ENCODE peak calls at places on chromosomes 13 and 19, in five cellular contexts. One of them, this sample, is unnamed.

GRCh38 chr13:50235604-50236003 is 220.4 kb downstream of the KCNRG start:
- DNase-seq in thyroid gland: no peak
- DNase-seq in adrenal gland: no peak
- DNase-seq in testis: no peak
- DNase-seq in esophagus squamous epithelium: no peak
- DNase-seq in this sample: no peak

GRCh38 chr13:80113714-80114454 is 227.0 kb downstream of the SPRY2 start:
- DNase-seq in esophagus squamous epithelium: no peak
- DNase-seq in thyroid gland: no peak
- DNase-seq in testis: no peak
- DNase-seq in adrenal gland: no peak
- DNase-seq in this sample: no peak

GRCh38 chr19:10812196-10812595 is 23.8 kb downstream of the TMED1 start:
- DNase-seq in esophagus squamous epithelium: no peak
- DNase-seq in testis: no peak
- DNase-seq in thyroid gland: no peak
- DNase-seq in adrenal gland: no peak
- DNase-seq in this sample: no peak

GRCh38 chr19:51889934-51890333 is 2.2 kb upstream of the ZNF577 start:
- DNase-seq in adrenal gland: no peak
- DNase-seq in testis: no peak
- DNase-seq in thyroid gland: no peak
- DNase-seq in esophagus squamous epithelium: no peak
- DNase-seq in this sample: no peak

GRCh38 chr19:9128171-9128570 is 1.4 kb upstream of the OR7G3 start:
- DNase-seq in esophagus squamous epithelium: no peak
- DNase-seq in thyroid gland: no peak
- DNase-seq in testis: no peak
- DNase-seq in adrenal gland: no peak
- DNase-seq in this sample: no peak

GRCh38 chr19:55197531-55197930 is 11.8 kb downstream of the PTPRH start:
- DNase-seq in thyroid gland: no peak
- DNase-seq in esophagus squamous epithelium: no peak
- DNase-seq in adrenal gland: no peak
- DNase-seq in testis: no peak
- DNase-seq in this sample: no peak

GRCh38 chr19:46862504-46862835 is 1.7 kb downstream of the ARHGAP35 start:
- DNase-seq in thyroid gland: no peak
- DNase-seq in esophagus squamous epithelium: no peak
- DNase-seq in testis: peak; percentile 12
- DNase-seq in adrenal gland: no peak
- DNase-seq in this sample: peak; percentile 37

GRCh38 chr13:36925603-36926002 is 5.6 kb upstream of the SMAD9 start:
- DNase-seq in esophagus squamous epithelium: no peak
- DNase-seq in thyroid gland: no peak
- DNase-seq in testis: no peak
- DNase-seq in adrenal gland: no peak
- DNase-seq in this sample: no peak

GRCh38 chr13:94182185-94182761 is 297.2 kb downstream of the DCT start:
- DNase-seq in esophagus squamous epithelium: no peak
- DNase-seq in adrenal gland: no peak
- DNase-seq in thyroid gland: no peak
- DNase-seq in testis: no peak
- DNase-seq in this sample: no peak

GRCh38 chr13:65378943-65379519 is 1851.1 kb downstream of the PCDH9 start:
- DNase-seq in testis: no peak
- DNase-seq in thyroid gland: no peak
- DNase-seq in esophagus squamous epithelium: no peak
- DNase-seq in adrenal gland: no peak
- DNase-seq in this sample: no peak

GRCh38 chr19:34960940-34961679 is 2.9 kb downstream of the ZNF792 start:
- DNase-seq in esophagus squamous epithelium: no peak
- DNase-seq in testis: no peak
- DNase-seq in adrenal gland: no peak
- DNase-seq in thyroid gland: no peak
- DNase-seq in this sample: no peak

GRCh38 chr19:48970923-48971395 is 5.8 kb downstream of the FTL start:
- DNase-seq in testis: peak; percentile 91
- DNase-seq in thyroid gland: peak; percentile 71
- DNase-seq in adrenal gland: peak; percentile 69
- DNase-seq in esophagus squamous epithelium: no peak
- DNase-seq in this sample: no peak

GRCh38 chr19:35124098-35125060 is 8.8 kb downstream of the FXYD3 start:
- DNase-seq in adrenal gland: peak; percentile 96
- DNase-seq in esophagus squamous epithelium: no peak
- DNase-seq in testis: peak; percentile 92
- DNase-seq in thyroid gland: peak; percentile 88
- DNase-seq in this sample: peak; percentile 97

GRCh38 chr19:48551437-48552302 is at the start of gene SULT2B1:
- DNase-seq in adrenal gland: no peak
- DNase-seq in testis: no peak
- DNase-seq in esophagus squamous epithelium: no peak
- DNase-seq in thyroid gland: peak; percentile 81
- DNase-seq in this sample: no peak

GRCh38 chr13:36966404-36966803 is 32.7 kb downstream of the ALG5 start:
- DNase-seq in thyroid gland: no peak
- DNase-seq in esophagus squamous epithelium: no peak
- DNase-seq in adrenal gland: no peak
- DNase-seq in testis: no peak
- DNase-seq in this sample: no peak

GRCh38 chr19:44808463-44809371 is at the start of gene BCAM:
- DNase-seq in testis: peak; percentile 85
- DNase-seq in esophagus squamous epithelium: no peak
- DNase-seq in adrenal gland: peak; percentile 81
- DNase-seq in thyroid gland: peak; percentile 91
- DNase-seq in this sample: no peak

GRCh38 chr19:58274771-58275199 is 4.0 kb upstream of the ZNF8 start:
- DNase-seq in esophagus squamous epithelium: no peak
- DNase-seq in thyroid gland: no peak
- DNase-seq in adrenal gland: no peak
- DNase-seq in testis: no peak
- DNase-seq in this sample: no peak

GRCh38 chr13:33401238-33401637 is 115.7 kb upstream of the STARD13 start:
- DNase-seq in thyroid gland: peak; percentile 91
- DNase-seq in adrenal gland: no peak
- DNase-seq in testis: no peak
- DNase-seq in esophagus squamous epithelium: no peak
- DNase-seq in this sample: no peak

GRCh38 chr13:113742000-113742441 is 17.0 kb upstream of the TMEM255B start:
- DNase-seq in thyroid gland: peak; percentile 51
- DNase-seq in adrenal gland: no peak
- DNase-seq in testis: no peak
- DNase-seq in esophagus squamous epithelium: no peak
- DNase-seq in this sample: no peak

GRCh38 chr19:2291185-2291751 is 9.3 kb upstream of the PEAK3 start:
- DNase-seq in thyroid gland: no peak
- DNase-seq in testis: peak; percentile 70
- DNase-seq in esophagus squamous epithelium: no peak
- DNase-seq in adrenal gland: no peak
- DNase-seq in this sample: no peak

GRCh38 chr13:63414247-63414646 is 1998.6 kb upstream of the PCDH20 start:
- DNase-seq in thyroid gland: no peak
- DNase-seq in testis: no peak
- DNase-seq in adrenal gland: no peak
- DNase-seq in esophagus squamous epithelium: no peak
- DNase-seq in this sample: no peak

GRCh38 chr19:3932931-3933810 is at the start of gene NMRK2:
- DNase-seq in testis: no peak
- DNase-seq in thyroid gland: no peak
- DNase-seq in adrenal gland: peak; percentile 43
- DNase-seq in esophagus squamous epithelium: no peak
- DNase-seq in this sample: no peak

GRCh38 chr13:50509167-50509566 is 334.3 kb downstream of the DLEU7 start:
- DNase-seq in esophagus squamous epithelium: no peak
- DNase-seq in adrenal gland: no peak
- DNase-seq in testis: no peak
- DNase-seq in thyroid gland: no peak
- DNase-seq in this sample: no peak

GRCh38 chr19:7874857-7875393 is 735 bp upstream of the PRR36 start:
- DNase-seq in thyroid gland: no peak
- DNase-seq in testis: no peak
- DNase-seq in esophagus squamous epithelium: no peak
- DNase-seq in adrenal gland: no peak
- DNase-seq in this sample: no peak

GRCh38 chr19:8302357-8302691 is 5.8 kb downstream of the CD320 start:
- DNase-seq in testis: peak; percentile 63
- DNase-seq in adrenal gland: peak; percentile 82
- DNase-seq in thyroid gland: no peak
- DNase-seq in esophagus squamous epithelium: no peak
- DNase-seq in this sample: no peak

GRCh38 chr13:94596575-94596971 is 621 bp upstream of the TGDS start:
- DNase-seq in esophagus squamous epithelium: no peak
- DNase-seq in adrenal gland: no peak
- DNase-seq in testis: no peak
- DNase-seq in thyroid gland: peak; percentile 18
- DNase-seq in this sample: no peak

GRCh38 chr13:40362502-40362901 is 303.9 kb downstream of the FOXO1 start:
- DNase-seq in thyroid gland: no peak
- DNase-seq in testis: no peak
- DNase-seq in esophagus squamous epithelium: no peak
- DNase-seq in adrenal gland: no peak
- DNase-seq in this sample: no peak

GRCh38 chr13:65508338-65508737 is 1721.8 kb downstream of the PCDH9 start:
- DNase-seq in adrenal gland: no peak
- DNase-seq in testis: no peak
- DNase-seq in thyroid gland: no peak
- DNase-seq in esophagus squamous epithelium: no peak
- DNase-seq in this sample: no peak

GRCh38 chr19:18848860-18849661 is 17.3 kb downstream of the UPF1 start:
- DNase-seq in testis: peak; percentile 74
- DNase-seq in esophagus squamous epithelium: no peak
- DNase-seq in adrenal gland: peak; percentile 80
- DNase-seq in thyroid gland: no peak
- DNase-seq in this sample: no peak

GRCh38 chr19:19866599-19867248 is 1.0 kb downstream of the ZNF253 start:
- DNase-seq in esophagus squamous epithelium: no peak
- DNase-seq in testis: peak; percentile 20
- DNase-seq in adrenal gland: peak; percentile 22
- DNase-seq in thyroid gland: peak; percentile 42
- DNase-seq in this sample: no peak

GRCh38 chr19:19871932-19872331 is 6.2 kb downstream of the ZNF253 start:
- DNase-seq in adrenal gland: no peak
- DNase-seq in testis: no peak
- DNase-seq in esophagus squamous epithelium: no peak
- DNase-seq in thyroid gland: no peak
- DNase-seq in this sample: no peak

GRCh38 chr19:19860756-19861390 is 4.8 kb upstream of the ZNF253 start:
- DNase-seq in esophagus squamous epithelium: no peak
- DNase-seq in testis: peak; percentile 88
- DNase-seq in adrenal gland: no peak
- DNase-seq in thyroid gland: peak; percentile 10
- DNase-seq in this sample: no peak

GRCh38 chr19:19865750-19866598 is at the start of gene ZNF253:
- DNase-seq in adrenal gland: peak; percentile 97
- DNase-seq in esophagus squamous epithelium: peak; percentile 70
- DNase-seq in thyroid gland: peak; percentile 99
- DNase-seq in testis: peak; percentile 99
- DNase-seq in this sample: peak; percentile 99
- TF ChIP-seq POLR2A in adrenal gland: peak; percentile 98
- TF ChIP-seq POLR2A in esophagus squamous epithelium: peak; percentile 90
- TF ChIP-seq POLR2A in thyroid gland: peak; percentile 90
- TF ChIP-seq POLR2A in testis: peak; percentile 89
- TF ChIP-seq POLR2A in this sample: peak; percentile 54

DNA sequence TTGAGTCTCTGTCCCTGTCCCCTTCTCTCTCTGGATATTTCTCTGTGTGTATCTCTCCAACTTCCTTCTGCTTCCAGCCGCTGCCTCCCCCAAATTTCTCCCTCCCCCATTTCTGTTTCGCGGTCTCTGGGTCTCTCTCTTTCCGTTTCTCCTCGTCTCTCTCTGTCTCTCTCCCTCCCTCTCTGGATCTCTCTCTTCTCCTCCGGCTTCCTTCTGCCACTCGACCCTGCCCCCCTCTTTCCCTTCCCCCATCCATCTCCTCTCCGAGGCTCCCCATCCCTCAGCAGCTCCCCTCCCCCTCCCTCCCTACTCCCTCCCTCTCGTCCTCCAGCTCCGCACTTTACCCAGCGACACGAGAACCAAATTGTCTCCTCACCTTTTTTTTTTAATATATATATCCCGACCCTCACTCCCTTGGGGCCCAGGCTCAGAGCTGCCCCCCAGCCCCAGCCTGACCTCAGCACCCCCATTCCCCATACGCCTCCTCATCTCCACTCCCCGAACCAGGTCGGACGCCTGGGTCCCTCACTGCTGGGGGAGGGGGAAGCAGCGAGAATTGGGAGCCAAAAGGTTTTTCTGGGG is 3.5 kb upstream of the CACNG8 start:
- DNase-seq in adrenal gland: no peak
- DNase-seq in testis: no peak
- DNase-seq in esophagus squamous epithelium: no peak
- DNase-seq in thyroid gland: no peak
- DNase-seq in this sample: no peak
- H3K4me3 ChIP-seq in adrenal gland: no peak overlapping the region
- H3K4me3 ChIP-seq in testis: no peak overlapping the region
- H3K4me3 ChIP-seq in esophagus squamous epithelium: no peak overlapping the region
- H3K4me3 ChIP-seq in thyroid gland: no peak overlapping the region
- H3K4me3 ChIP-seq in this sample: no peak overlapping the region

GRCh38 chr19:16425993-16426392 is 45.8 kb downstream of the EPS15L1 start:
- DNase-seq in testis: no peak
- DNase-seq in adrenal gland: no peak
- DNase-seq in thyroid gland: no peak
- DNase-seq in esophagus squamous epithelium: no peak
- DNase-seq in this sample: no peak
- H3K36me3 ChIP-seq in testis: no peaks in the 10 kb centered on the region
- H3K36me3 ChIP-seq in adrenal gland: peaks cover 81% of the 10 kb centered on the region
- H3K36me3 ChIP-seq in thyroid gland: peaks cover 23% of the 10 kb centered on the region
- H3K36me3 ChIP-seq in esophagus squamous epithelium: peaks cover 15% of the 10 kb centered on the region
- H3K36me3 ChIP-seq in this sample: peaks cover 82% of the 10 kb centered on the region

DNA sequence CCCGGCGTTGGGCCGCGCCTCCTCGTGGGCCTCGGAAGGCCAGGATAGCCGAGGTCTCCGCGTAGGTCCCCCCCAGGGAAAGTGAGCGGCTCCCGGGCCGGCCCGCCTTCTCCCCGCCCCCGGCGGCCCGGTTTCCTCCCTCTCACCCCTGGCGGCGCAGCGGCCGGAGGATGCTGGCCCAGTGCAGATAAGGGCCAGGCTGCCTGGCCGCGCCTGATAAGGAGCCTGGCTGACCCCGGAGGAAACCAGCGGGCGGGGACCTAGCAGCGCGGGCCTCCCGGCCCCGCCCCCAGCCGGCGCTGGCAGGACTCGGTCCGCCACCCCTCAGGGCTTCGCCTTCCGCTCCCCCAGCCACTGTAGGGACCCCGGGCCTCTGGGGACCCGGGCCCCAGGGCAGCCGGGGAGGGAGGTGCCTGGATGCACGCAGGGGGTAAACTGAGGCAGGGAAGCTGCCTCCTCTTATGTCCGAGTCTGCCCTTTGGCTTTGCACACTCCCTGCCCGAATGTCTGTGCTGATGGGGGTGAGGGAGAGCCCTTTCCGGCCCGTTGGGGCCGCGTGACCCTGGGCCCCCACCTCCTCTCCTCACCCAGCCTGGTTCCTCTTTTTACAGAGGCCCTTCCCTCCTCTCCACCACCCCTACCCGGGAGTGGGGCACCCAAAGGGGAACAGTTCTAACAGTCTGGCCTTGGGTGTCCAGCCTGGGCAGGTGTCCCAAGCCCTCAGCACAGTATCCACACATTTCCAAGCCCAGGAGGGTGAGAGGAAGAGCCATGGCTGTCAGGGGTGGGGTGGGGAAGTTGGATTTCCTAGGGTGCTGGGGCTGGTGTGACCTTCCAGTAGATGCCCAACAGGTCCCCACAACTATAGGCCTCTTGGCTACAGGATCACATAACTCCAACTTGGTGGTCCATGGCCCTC is at the start of gene LYL1:
- DNase-seq in testis: peak; percentile 81
- DNase-seq in thyroid gland: peak; percentile 37
- DNase-seq in esophagus squamous epithelium: no peak
- DNase-seq in adrenal gland: peak; percentile 76
- DNase-seq in this sample: no peak
- TF ChIP-seq POLR2A in testis: no peak
- TF ChIP-seq POLR2A in thyroid gland: no peak
- TF ChIP-seq POLR2A in esophagus squamous epithelium: peak; percentile 25
- TF ChIP-seq POLR2A in adrenal gland: peak; percentile 2
- TF ChIP-seq POLR2A in this sample: no peak